ENCODE peak calls at places on chromosome 7, in four cellular contexts. P is HCT116, U is H9, L is fibroblast of lung. E is an unnamed sample.

GRCh38 chr7:140383954-140384713 is 14.2 kb downstream of the SLC37A3 start:
- DNase-seq in P (no peak), U (no peak), L (no peak), E (no peak)

GRCh38 chr7:19958309-19958896 is 185.0 kb upstream of the TMEM196 start:
- DNase-seq in P (peak; percentile 95), U (no peak), L (peak; percentile 93), E (peak; percentile 93)

GRCh38 chr7:34841326-34841725 is 183.3 kb downstream of the NPSR1 start:
- DNase-seq in P (no peak), U (no peak), L (no peak), E (no peak)

GRCh38 chr7:159115601-159116501 is 28.8 kb downstream of the VIPR2 start:
- DNase-seq in P (no peak), U (no peak), L (no peak), E (no peak)

GRCh38 chr7:134452419-134452827 is 6.5 kb downstream of the AKR1B1 start:
- DNase-seq in P (no peak), U (no peak), L (no peak), E (no peak)

GRCh38 chr7:13288516-13288915 is 601.1 kb downstream of the ARL4A start:
- DNase-seq in P (no peak), U (no peak), L (peak; percentile 20), E (no peak)

GRCh38 chr7:140342732-140343514 is 55.4 kb downstream of the SLC37A3 start:
- DNase-seq in P (peak; percentile 8), U (peak; percentile 73), L (peak; percentile 18), E (peak; percentile 3)

GRCh38 chr7:150969483-150969874 is 8.6 kb downstream of the KCNH2 start:
- DNase-seq in P (no peak), U (no peak), L (no peak), E (no peak)

GRCh38 chr7:102170417-102170970 is 116.2 kb upstream of the SH2B2 start:
- DNase-seq in P (no peak), U (peak; percentile 45), L (peak; percentile 48), E (peak; percentile 26)

GRCh38 chr7:32496052-32496813 is 944 bp downstream of the AVL9 start:
- DNase-seq in P (no peak), U (no peak), L (no peak), E (no peak)
- H3K79me2 ChIP-seq in P (peaks cover 54% of the 10 kb centered on the region), U (peaks cover 15% of the 10 kb centered on the region), L (peaks cover 49% of the 10 kb centered on the region), E (peaks cover 62% of the 10 kb centered on the region)

DNA sequence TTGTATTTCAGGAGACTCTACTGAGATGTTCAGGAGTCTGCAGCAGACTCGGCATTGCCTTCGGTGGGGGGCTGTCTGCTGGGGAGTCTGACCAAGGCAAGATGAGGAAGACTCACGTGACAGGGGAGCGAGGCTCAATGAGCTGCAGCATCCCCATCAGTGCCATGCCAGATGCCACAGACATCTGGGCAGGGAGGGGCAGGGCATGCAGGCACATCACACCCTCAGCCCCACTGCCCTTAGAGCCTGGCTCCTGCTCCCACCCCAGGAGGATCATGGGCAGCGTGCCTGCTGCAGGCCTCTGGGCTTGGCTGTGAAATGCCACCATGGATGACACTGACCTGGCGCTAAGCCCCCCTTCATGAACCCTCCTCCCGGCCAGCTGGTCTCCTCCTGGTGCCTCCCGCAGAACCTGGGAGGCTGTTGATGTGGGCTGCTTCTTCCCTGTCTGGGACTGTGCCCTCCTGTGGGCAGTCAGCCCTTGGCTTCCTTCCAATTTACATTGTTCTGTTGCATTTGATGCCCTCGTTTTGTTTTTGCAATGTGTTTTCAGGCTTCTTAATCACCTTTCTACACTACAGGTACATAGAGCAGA is 235.0 kb downstream of the PAXIP1 start:
- DNase-seq in P (no peak), U (no peak), L (no peak), E (no peak)
- H2AFZ ChIP-seq in P (no peak overlapping the region), U (no peak overlapping the region), L (no peak overlapping the region), E (no peak overlapping the region)

DNA sequence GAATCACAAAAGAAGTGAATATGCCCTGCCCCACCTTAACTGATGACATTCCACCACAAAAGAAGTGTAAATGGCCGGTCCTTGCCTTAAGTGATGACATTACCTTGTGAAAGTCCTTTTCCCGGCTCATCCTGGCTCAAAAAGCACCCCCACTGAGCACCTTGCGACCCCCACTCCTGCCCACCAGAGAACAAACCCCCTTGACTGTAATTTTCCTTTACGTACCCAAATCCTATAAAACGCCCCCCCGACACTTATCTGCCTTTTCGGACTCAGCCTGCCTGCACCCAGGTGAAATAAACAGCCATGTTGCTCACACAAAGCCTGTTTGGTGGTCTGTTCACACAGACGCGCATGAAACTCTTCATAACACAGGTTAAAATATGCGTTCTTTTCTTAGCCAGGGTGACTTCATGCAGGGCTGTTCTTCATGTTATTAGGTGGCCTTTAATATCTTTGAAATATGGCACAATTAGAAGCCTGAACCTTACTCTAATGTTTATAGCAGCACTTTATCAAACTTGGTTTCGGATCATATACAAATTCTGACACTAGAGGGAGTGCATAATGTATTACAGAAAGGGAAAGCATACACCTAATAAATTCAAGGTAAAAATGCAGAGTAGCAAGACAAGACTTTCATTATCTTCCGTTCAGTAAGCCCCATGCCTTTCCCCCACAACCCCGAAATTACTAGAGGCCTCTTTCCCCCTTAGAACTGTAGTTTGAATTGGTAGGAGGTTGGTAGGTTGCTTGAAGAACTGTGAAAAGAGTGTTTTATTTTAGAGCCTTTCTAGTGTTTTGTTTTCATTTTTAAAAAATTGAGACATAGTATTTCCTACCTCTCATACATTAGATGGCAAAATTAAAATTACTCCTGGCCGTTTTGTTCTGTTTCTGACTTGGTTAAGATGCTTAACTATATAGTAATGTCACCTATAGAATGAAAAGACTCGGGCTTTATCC is 117.9 kb downstream of the NPY start:
- DNase-seq in P (peak; percentile 28), U (no peak), L (peak; percentile 20), E (peak; percentile 12)
- TF ChIP-seq CTCF in P (peak; percentile 57), U (peak; percentile 63), L (peak; percentile 53), E (peak; percentile 47)

DNA sequence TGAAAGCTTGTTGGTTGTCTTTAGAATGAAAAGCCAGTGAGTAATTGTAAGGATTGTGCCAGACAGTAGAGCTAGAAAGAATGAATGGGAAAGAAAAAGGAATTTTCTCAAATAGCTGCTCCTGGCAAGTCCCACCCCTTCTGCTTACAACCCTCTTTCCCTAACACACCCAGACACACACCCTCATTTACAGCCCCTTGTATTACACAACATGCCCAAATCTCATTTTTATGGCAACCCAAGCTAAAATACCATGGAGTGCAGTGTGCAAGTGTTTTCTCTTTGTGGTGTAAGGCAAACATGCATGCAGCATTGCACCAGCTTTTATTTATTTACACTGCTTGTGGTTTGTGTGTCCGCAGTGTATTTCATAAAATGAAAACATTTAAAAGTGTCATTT is 1.5 kb downstream of the PRKAR2B start:
- DNase-seq in P (no peak), U (no peak), L (peak; percentile 47), E (peak; percentile 44)
- H3K79me2 ChIP-seq in P (no peaks in the 10 kb centered on the region), U (no peaks in the 10 kb centered on the region), L (no peaks in the 10 kb centered on the region), E (no peaks in the 10 kb centered on the region)

GRCh38 chr7:108515013-108515412 is 10.9 kb downstream of the PNPLA8 start:
- DNase-seq in P (no peak), U (no peak), L (no peak), E (no peak)

GRCh38 chr7:108511939-108512338 is 14.0 kb downstream of the PNPLA8 start:
- DNase-seq in P (no peak), U (no peak), L (no peak), E (no peak)

GRCh38 chr7:108517951-108518350 is 8.0 kb downstream of the PNPLA8 start:
- DNase-seq in P (no peak), U (no peak), L (no peak), E (no peak)

GRCh38 chr7:108515636-108516035 is 10.3 kb downstream of the PNPLA8 start:
- DNase-seq in P (no peak), U (no peak), L (no peak), E (no peak)
- H2AFZ ChIP-seq in P (no peak overlapping the region), U (no peak overlapping the region), L (no peak overlapping the region), E (no peak overlapping the region)

GRCh38 chr7:28472332-28472731 is 60.0 kb downstream of the CREB5 start:
- DNase-seq in P (no peak), U (no peak), L (no peak), E (no peak)
- TF ChIP-seq CTCF in P (peak; percentile 6), U (peak; percentile 31), L (no peak), E (no peak)

E was measured in astrocyte.